ENCODE peak calls at places on chromosomes 4 and X, in five cellular contexts. T is cardiac muscle cell, C is tibial artery, K is AG04450, V is heart left ventricle. O is an unnamed sample.

GRCh38 chr4:77360451-77360850 is 203.4 kb downstream of the CCNG2 start:
- DNase-seq in T (no peak), C (no peak), K (no peak), V (no peak), O (peak; percentile 58)

GRCh38 chr4:52001616-52002015 is 18.5 kb downstream of the LRRC66 start:
- DNase-seq in T (peak; percentile 20), C (no peak), K (no peak), V (no peak), O (no peak)

GRCh38 chr4:36037127-36037526 is 207.2 kb downstream of the ARAP2 start:
- DNase-seq in T (no peak), C (no peak), K (no peak), V (no peak), O (no peak)

GRCh38 chrX:51332188-51332942 is at the start of gene NUDT10:
- DNase-seq in T (peak; percentile 69), C (no peak), K (no peak), V (peak; percentile 68), O (peak; percentile 18)

GRCh38 chrX:9912341-9912740 is 54.8 kb upstream of the CLDN34 start:
- DNase-seq in T (peak; percentile 37), C (no peak), K (no peak), V (no peak), O (no peak)

GRCh38 chr4:55358668-55359067 is 12.6 kb downstream of the SRD5A3 start:
- DNase-seq in T (peak; percentile 71), C (no peak), K (no peak), V (no peak), O (no peak)

GRCh38 chr4:119209077-119209476 is 3.4 kb upstream of the USP53 start:
- DNase-seq in T (peak; percentile 86), C (no peak), K (peak; percentile 66), V (no peak), O (no peak)

GRCh38 chr4:176261481-176261880 is 7.5 kb downstream of the ASB5 start:
- DNase-seq in T (no peak), C (no peak), K (peak; percentile 64), V (no peak), O (no peak)

GRCh38 chr4:96753216-96753615 is 913.3 kb downstream of the PDHA2 start:
- DNase-seq in T (no peak), C (no peak), K (no peak), V (no peak), O (no peak)

GRCh38 chrX:132488092-132488749 is 617 bp downstream of the MBNL3 start:
- DNase-seq in T (peak; percentile 55), C (no peak), K (no peak), V (no peak), O (no peak)

DNA sequence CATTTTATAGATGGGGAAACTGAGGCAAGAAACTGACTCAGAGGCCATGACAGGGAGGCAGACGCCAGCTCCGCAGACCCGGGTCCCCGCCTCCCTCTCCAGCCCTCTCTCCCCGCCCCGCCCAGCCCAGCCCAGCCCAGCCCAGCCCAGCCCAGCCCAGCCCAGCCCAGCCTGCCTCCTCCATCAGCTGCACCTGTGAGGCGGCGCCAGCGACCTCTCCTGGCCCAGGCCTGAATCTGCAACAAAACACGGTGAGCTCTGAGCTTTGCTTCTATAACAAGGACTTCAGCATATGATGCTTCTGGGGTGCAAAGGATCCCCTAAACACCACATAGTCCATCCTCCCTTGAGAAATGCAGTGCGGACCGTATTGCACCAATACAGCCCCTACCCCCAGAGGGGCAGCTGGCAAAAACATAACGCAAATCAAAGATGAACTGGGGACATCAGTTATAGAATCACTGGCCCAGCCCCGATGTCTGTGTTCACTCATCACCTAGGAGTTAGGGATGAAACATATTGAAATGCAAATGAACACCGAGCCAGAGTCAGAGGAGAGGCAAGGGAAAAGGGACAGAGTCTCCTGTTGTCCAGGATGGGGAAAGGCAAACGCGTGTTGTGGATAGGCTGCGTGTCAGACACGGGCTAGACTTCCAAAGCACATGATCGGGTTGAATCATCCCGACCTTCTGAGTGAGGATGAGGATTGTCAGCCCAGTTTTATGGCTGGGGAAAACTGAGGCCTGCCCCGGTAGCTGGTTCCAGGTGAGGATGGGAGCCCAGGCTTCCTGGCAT is 216.1 kb upstream of the PSAPL1 start:
- DNase-seq in T (peak; percentile 17), C (peak; percentile 56), K (no peak), V (no peak), O (no peak)
- TF ChIP-seq CTCF in T (peak; percentile 21), C (no peak), K (no peak), V (no peak), O (peak; percentile 37)

GRCh38 chrX:47936224-47936939 is 67.4 kb downstream of the ZNF182 start:
- DNase-seq in T (peak; percentile 25), C (no peak), K (no peak), V (no peak), O (no peak)
- TF ChIP-seq CTCF in T (no peak), C (no peak), K (no peak), V (no peak), O (no peak)

GRCh38 chr4:168845897-168846296 is 164.2 kb downstream of the CBR4 start:
- DNase-seq in T (no peak), C (no peak), K (no peak), V (no peak), O (no peak)

GRCh38 chr4:168850016-168850415 is 160.0 kb downstream of the CBR4 start:
- DNase-seq in T (peak; percentile 57), C (no peak), K (no peak), V (no peak), O (no peak)

GRCh38 chr4:168848112-168848511 is 161.9 kb downstream of the CBR4 start:
- DNase-seq in T (peak; percentile 53), C (peak; percentile 37), K (no peak), V (no peak), O (no peak)

GRCh38 chr4:168846414-168846813 is 163.6 kb downstream of the CBR4 start:
- DNase-seq in T (no peak), C (no peak), K (no peak), V (no peak), O (no peak)

DNA sequence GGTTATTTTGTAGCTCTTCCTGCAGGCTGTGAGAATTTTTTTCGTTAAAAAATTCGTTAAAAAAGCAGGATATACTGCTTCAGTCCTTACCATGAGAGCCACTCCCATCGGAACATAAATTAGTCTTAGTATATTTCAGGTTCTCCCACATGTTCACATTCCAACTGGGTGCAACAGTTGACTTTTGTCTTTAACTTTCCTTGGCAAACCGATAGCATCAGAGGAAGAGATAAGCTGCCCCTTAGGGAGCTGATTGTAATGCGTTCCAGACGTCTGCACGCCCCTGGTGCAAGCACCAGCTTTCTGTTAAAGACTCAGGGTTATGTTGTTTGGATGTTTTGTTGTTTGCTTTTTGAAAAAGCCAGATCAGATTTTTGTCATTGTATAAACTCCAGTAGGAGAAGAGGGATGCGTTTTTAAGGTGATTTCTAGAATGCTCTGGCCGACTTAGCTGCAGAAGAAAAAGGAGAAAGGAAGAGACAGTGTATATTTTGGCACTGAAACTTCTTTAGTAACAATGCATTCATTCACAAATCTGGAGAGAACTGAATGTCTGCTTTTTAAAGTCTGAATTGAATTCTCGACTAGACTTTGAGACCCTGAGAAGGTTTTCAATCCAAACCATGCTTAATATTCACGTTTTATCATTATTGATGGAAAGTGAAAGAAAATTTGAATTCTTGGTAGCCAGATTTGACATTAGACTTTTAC is 160.9 kb downstream of the CBR4 start:
- DNase-seq in T (peak; percentile 66), C (no peak), K (no peak), V (no peak), O (no peak)
- TF ChIP-seq CTCF in T (no peak), C (no peak), K (no peak), V (no peak), O (no peak)

GRCh38 chr4:100935090-100935489 is 412.2 kb downstream of the PPP3CA start:
- DNase-seq in T (no peak), C (no peak), K (no peak), V (no peak), O (no peak)

GRCh38 chr4:100936676-100937390 is 410.5 kb downstream of the PPP3CA start:
- DNase-seq in T (no peak), C (no peak), K (no peak), V (no peak), O (no peak)

GRCh38 chr4:100929753-100930152 is 411.9 kb upstream of the EMCN start:
- DNase-seq in T (no peak), C (no peak), K (no peak), V (no peak), O (no peak)

GRCh38 chr4:100929135-100929534 is 411.3 kb upstream of the EMCN start:
- DNase-seq in T (no peak), C (peak; percentile 25), K (no peak), V (no peak), O (no peak)

DNA sequence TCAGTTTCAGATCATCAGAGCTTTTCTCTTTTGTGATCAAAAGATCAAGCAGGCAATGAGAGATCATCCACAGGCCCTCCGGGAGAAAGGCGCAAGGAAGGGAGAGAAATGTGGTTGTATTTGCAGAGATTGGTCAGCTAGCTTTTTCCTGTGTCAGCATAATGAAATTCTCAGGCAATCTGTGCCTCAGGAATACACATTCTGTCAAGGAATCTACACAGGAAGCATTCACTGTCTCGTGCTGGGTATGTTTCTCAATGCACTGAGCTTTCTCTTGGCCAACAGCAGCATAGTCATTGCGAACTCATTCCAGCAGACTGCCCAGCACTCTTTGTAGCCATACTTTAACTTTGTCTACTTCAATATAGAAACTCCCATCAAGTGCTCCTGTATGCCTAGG is 413.7 kb downstream of the PPP3CA start:
- DNase-seq in T (peak; percentile 82), C (no peak), K (no peak), V (no peak), O (no peak)
- TF ChIP-seq CTCF in T (no peak), C (no peak), K (no peak), V (no peak), O (no peak)

DNA sequence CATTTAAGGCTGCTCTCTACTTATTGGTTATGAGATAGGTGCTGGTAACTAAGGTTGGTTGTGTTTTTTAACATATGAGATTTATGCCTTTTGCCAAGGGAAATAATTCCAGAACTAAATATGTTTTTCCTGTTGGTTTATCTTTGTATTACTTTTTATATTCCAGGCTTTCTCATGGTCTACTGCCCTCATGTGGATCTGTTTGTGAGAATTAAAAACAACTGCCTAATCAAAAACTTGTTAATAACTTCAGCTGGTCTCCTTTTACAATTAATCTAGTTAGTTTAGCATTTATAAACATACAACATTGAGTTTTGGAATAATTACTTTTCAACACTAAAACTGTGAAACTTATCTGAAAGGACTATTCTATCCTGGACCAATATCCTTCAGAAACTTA is 1208.3 kb downstream of the ADGRL3 start:
- DNase-seq in T (no peak), C (no peak), K (no peak), V (no peak), O (no peak)
- TF ChIP-seq CTCF in T (no peak), C (no peak), K (no peak), V (peak; percentile 44), O (peak; percentile 31)

GRCh38 chr4:107824367-107825071 is at the start of gene SGMS2:
- DNase-seq in T (peak; percentile 92), C (peak; percentile 91), K (peak; percentile 54), V (peak; percentile 89), O (no peak)
- TF ChIP-seq CTCF in T (no peak), C (no peak), K (no peak), V (no peak), O (no peak)

GRCh38 chr4:154277164-154277563 is 214.4 kb downstream of the DCHS2 start:
- DNase-seq in T (no peak), C (no peak), K (no peak), V (no peak), O (no peak)
- TF ChIP-seq CTCF in T (no peak), C (no peak), K (no peak), V (no peak), O (no peak)

GRCh38 chr4:107654694-107655093 is 65.3 kb downstream of the PAPSS1 start:
- DNase-seq in T (no peak), C (no peak), K (no peak), V (no peak), O (no peak)
- TF ChIP-seq CTCF in T (no peak), C (no peak), K (no peak), V (no peak), O (no peak)

GRCh38 chr4:123856689-123857545 is 460.3 kb downstream of the SPRY1 start:
- DNase-seq in T (peak; percentile 79), C (peak; percentile 27), K (no peak), V (no peak), O (no peak)
- TF ChIP-seq CTCF in T (peak; percentile 12), C (no peak), K (peak; percentile 30), V (peak; percentile 18), O (no peak)

O was measured in D721Med.